ENCODE peak calls at places on chromosome 22, in five cellular contexts. One of them, this sample, is unnamed.

GRCh38 chr22:43991316-43992020 is 32.6 kb upstream of the PARVB start:
- DNase-seq in activated CD8-positive, alpha-beta memory T cell treated with anti-CD3 and anti-CD28 coated beads for 4 hours: no peak
- DNase-seq in transverse colon: no peak
- DNase-seq in T-helper 9 cell: no peak
- DNase-seq in MM.1S: no peak
- DNase-seq in this sample: no peak

GRCh38 chr22:41405588-41405987 is 23.8 kb downstream of the TEF start:
- DNase-seq in activated CD8-positive, alpha-beta memory T cell treated with anti-CD3 and anti-CD28 coated beads for 4 hours: no peak
- DNase-seq in transverse colon: no peak
- DNase-seq in T-helper 9 cell: no peak
- DNase-seq in MM.1S: no peak
- DNase-seq in this sample: no peak

GRCh38 chr22:50671641-50672040 is 982 bp upstream of the SHANK3 start:
- DNase-seq in activated CD8-positive, alpha-beta memory T cell treated with anti-CD3 and anti-CD28 coated beads for 4 hours: no peak
- DNase-seq in transverse colon: no peak
- DNase-seq in T-helper 9 cell: no peak
- DNase-seq in MM.1S: no peak
- DNase-seq in this sample: no peak

GRCh38 chr22:38454361-38455062 is 487 bp downstream of the KCNJ4 start:
- DNase-seq in activated CD8-positive, alpha-beta memory T cell treated with anti-CD3 and anti-CD28 coated beads for 4 hours: no peak
- DNase-seq in transverse colon: no peak
- DNase-seq in T-helper 9 cell: no peak
- DNase-seq in MM.1S: peak
- DNase-seq in this sample: peak

GRCh38 chr22:42844756-42845155 is 12.3 kb downstream of the ARFGAP3 start:
- DNase-seq in activated CD8-positive, alpha-beta memory T cell treated with anti-CD3 and anti-CD28 coated beads for 4 hours: no peak
- DNase-seq in transverse colon: no peak
- DNase-seq in T-helper 9 cell: no peak
- DNase-seq in MM.1S: no peak
- DNase-seq in this sample: no peak

GRCh38 chr22:45889539-45890350 is 87.2 kb downstream of the WNT7B start:
- DNase-seq in activated CD8-positive, alpha-beta memory T cell treated with anti-CD3 and anti-CD28 coated beads for 4 hours: no peak
- DNase-seq in transverse colon: no peak
- DNase-seq in T-helper 9 cell: no peak
- DNase-seq in MM.1S: no peak
- DNase-seq in this sample: no peak

GRCh38 chr22:22787805-22788459 is 99.7 kb upstream of the IGLL5 start:
- DNase-seq in activated CD8-positive, alpha-beta memory T cell treated with anti-CD3 and anti-CD28 coated beads for 4 hours: peak
- DNase-seq in transverse colon: peak
- DNase-seq in T-helper 9 cell: peak
- DNase-seq in MM.1S: peak
- DNase-seq in this sample: no peak

GRCh38 chr22:50545522-50546325 is at the start of gene KLHDC7B:
- DNase-seq in activated CD8-positive, alpha-beta memory T cell treated with anti-CD3 and anti-CD28 coated beads for 4 hours: no peak
- DNase-seq in transverse colon: no peak
- DNase-seq in T-helper 9 cell: no peak
- DNase-seq in MM.1S: no peak
- DNase-seq in this sample: no peak

GRCh38 chr22:33302549-33302948 is 244.4 kb upstream of the SYN3 start:
- DNase-seq in activated CD8-positive, alpha-beta memory T cell treated with anti-CD3 and anti-CD28 coated beads for 4 hours: no peak
- DNase-seq in transverse colon: no peak
- DNase-seq in T-helper 9 cell: no peak
- DNase-seq in MM.1S: no peak
- DNase-seq in this sample: no peak

GRCh38 chr22:26643368-26644100 is 13.9 kb upstream of the MIAT start:
- DNase-seq in activated CD8-positive, alpha-beta memory T cell treated with anti-CD3 and anti-CD28 coated beads for 4 hours: no peak
- DNase-seq in transverse colon: no peak
- DNase-seq in T-helper 9 cell: no peak
- DNase-seq in MM.1S: no peak
- DNase-seq in this sample: no peak

GRCh38 chr22:20039683-20040325 is 18.9 kb downstream of the TANGO2 start:
- DNase-seq in activated CD8-positive, alpha-beta memory T cell treated with anti-CD3 and anti-CD28 coated beads for 4 hours: no peak
- DNase-seq in transverse colon: no peak
- DNase-seq in T-helper 9 cell: no peak
- DNase-seq in MM.1S: no peak
- DNase-seq in this sample: no peak

GRCh38 chr22:46119729-46120419 is 30.5 kb upstream of the PPARA start:
- DNase-seq in activated CD8-positive, alpha-beta memory T cell treated with anti-CD3 and anti-CD28 coated beads for 4 hours: no peak
- DNase-seq in transverse colon: no peak
- DNase-seq in T-helper 9 cell: no peak
- DNase-seq in MM.1S: no peak
- DNase-seq in this sample: no peak

GRCh38 chr22:48138855-48139254 is 1376.4 kb downstream of the TBC1D22A start:
- DNase-seq in activated CD8-positive, alpha-beta memory T cell treated with anti-CD3 and anti-CD28 coated beads for 4 hours: no peak
- DNase-seq in transverse colon: no peak
- DNase-seq in T-helper 9 cell: no peak
- DNase-seq in MM.1S: no peak
- DNase-seq in this sample: no peak

GRCh38 chr22:31291403-31291715 is 929 bp downstream of the PIK3IP1 start:
- DNase-seq in activated CD8-positive, alpha-beta memory T cell treated with anti-CD3 and anti-CD28 coated beads for 4 hours: no peak
- DNase-seq in transverse colon: no peak
- DNase-seq in T-helper 9 cell: no peak
- DNase-seq in MM.1S: peak
- DNase-seq in this sample: no peak

GRCh38 chr22:46721716-46722115 is 16.3 kb downstream of the CERK start:
- DNase-seq in activated CD8-positive, alpha-beta memory T cell treated with anti-CD3 and anti-CD28 coated beads for 4 hours: no peak
- DNase-seq in transverse colon: no peak
- DNase-seq in T-helper 9 cell: no peak
- DNase-seq in MM.1S: no peak
- DNase-seq in this sample: no peak

GRCh38 chr22:25955323-25955722 is 213.3 kb downstream of the MYO18B start:
- DNase-seq in activated CD8-positive, alpha-beta memory T cell treated with anti-CD3 and anti-CD28 coated beads for 4 hours: no peak
- DNase-seq in transverse colon: no peak
- DNase-seq in T-helper 9 cell: no peak
- DNase-seq in MM.1S: no peak
- DNase-seq in this sample: no peak

GRCh38 chr22:20214853-20215252 is 53.3 kb downstream of the RTN4R start:
- DNase-seq in activated CD8-positive, alpha-beta memory T cell treated with anti-CD3 and anti-CD28 coated beads for 4 hours: no peak
- DNase-seq in transverse colon: no peak
- DNase-seq in T-helper 9 cell: no peak
- DNase-seq in MM.1S: no peak
- DNase-seq in this sample: no peak

GRCh38 chr22:37601540-37602442 is 6.8 kb upstream of the GGA1 start:
- DNase-seq in activated CD8-positive, alpha-beta memory T cell treated with anti-CD3 and anti-CD28 coated beads for 4 hours: no peak
- DNase-seq in transverse colon: peak
- DNase-seq in T-helper 9 cell: no peak
- DNase-seq in MM.1S: peak
- DNase-seq in this sample: peak

GRCh38 chr22:28819253-28820096 is 19.1 kb upstream of the XBP1 start:
- DNase-seq in activated CD8-positive, alpha-beta memory T cell treated with anti-CD3 and anti-CD28 coated beads for 4 hours: no peak
- DNase-seq in transverse colon: peak
- DNase-seq in T-helper 9 cell: no peak
- DNase-seq in MM.1S: peak
- DNase-seq in this sample: peak

GRCh38 chr22:19966908-19967750 is 25.5 kb upstream of the TXNRD2 start:
- DNase-seq in activated CD8-positive, alpha-beta memory T cell treated with anti-CD3 and anti-CD28 coated beads for 4 hours: no peak
- DNase-seq in transverse colon: no peak
- DNase-seq in T-helper 9 cell: no peak
- DNase-seq in MM.1S: no peak
- DNase-seq in this sample: no peak

GRCh38 chr22:38422615-38423511 is 32.1 kb downstream of the KCNJ4 start:
- DNase-seq in activated CD8-positive, alpha-beta memory T cell treated with anti-CD3 and anti-CD28 coated beads for 4 hours: no peak
- DNase-seq in transverse colon: peak
- DNase-seq in T-helper 9 cell: no peak
- DNase-seq in MM.1S: no peak
- DNase-seq in this sample: peak

GRCh38 chr22:33271390-33272161 is 213.4 kb upstream of the SYN3 start:
- DNase-seq in activated CD8-positive, alpha-beta memory T cell treated with anti-CD3 and anti-CD28 coated beads for 4 hours: no peak
- DNase-seq in transverse colon: peak
- DNase-seq in T-helper 9 cell: no peak
- DNase-seq in MM.1S: no peak
- DNase-seq in this sample: peak

GRCh38 chr22:18136563-18137320 is 13.2 kb upstream of the USP18 start:
- DNase-seq in activated CD8-positive, alpha-beta memory T cell treated with anti-CD3 and anti-CD28 coated beads for 4 hours: no peak
- DNase-seq in transverse colon: no peak
- DNase-seq in T-helper 9 cell: no peak
- DNase-seq in MM.1S: no peak
- DNase-seq in this sample: no peak

GRCh38 chr22:23675502-23676415 is 15.1 kb upstream of the RGL4 start:
- DNase-seq in activated CD8-positive, alpha-beta memory T cell treated with anti-CD3 and anti-CD28 coated beads for 4 hours: no peak
- DNase-seq in transverse colon: peak
- DNase-seq in T-helper 9 cell: no peak
- DNase-seq in MM.1S: no peak
- DNase-seq in this sample: no peak

GRCh38 chr22:40728731-40729189 is 49.5 kb downstream of the MCHR1 start:
- DNase-seq in activated CD8-positive, alpha-beta memory T cell treated with anti-CD3 and anti-CD28 coated beads for 4 hours: peak
- DNase-seq in transverse colon: peak
- DNase-seq in T-helper 9 cell: peak
- DNase-seq in MM.1S: no peak
- DNase-seq in this sample: no peak

GRCh38 chr22:47351836-47352579 is 589.6 kb downstream of the TBC1D22A start:
- DNase-seq in activated CD8-positive, alpha-beta memory T cell treated with anti-CD3 and anti-CD28 coated beads for 4 hours: no peak
- DNase-seq in transverse colon: no peak
- DNase-seq in T-helper 9 cell: no peak
- DNase-seq in MM.1S: no peak
- DNase-seq in this sample: no peak

GRCh38 chr22:28544431-28544868 is 135.2 kb downstream of the TTC28 start:
- DNase-seq in activated CD8-positive, alpha-beta memory T cell treated with anti-CD3 and anti-CD28 coated beads for 4 hours: no peak
- DNase-seq in transverse colon: no peak
- DNase-seq in T-helper 9 cell: no peak
- DNase-seq in MM.1S: no peak
- DNase-seq in this sample: no peak

GRCh38 chr22:46030241-46030880 is 53.4 kb upstream of the WNT7B start:
- DNase-seq in activated CD8-positive, alpha-beta memory T cell treated with anti-CD3 and anti-CD28 coated beads for 4 hours: no peak
- DNase-seq in transverse colon: no peak
- DNase-seq in T-helper 9 cell: no peak
- DNase-seq in MM.1S: no peak
- DNase-seq in this sample: no peak

GRCh38 chr22:31019276-31019930 is 50.3 kb downstream of the TUG1 start:
- DNase-seq in activated CD8-positive, alpha-beta memory T cell treated with anti-CD3 and anti-CD28 coated beads for 4 hours: no peak
- DNase-seq in transverse colon: no peak
- DNase-seq in T-helper 9 cell: no peak
- DNase-seq in MM.1S: no peak
- DNase-seq in this sample: no peak

GRCh38 chr22:36469094-36469710 is 12.2 kb downstream of the TXN2 start:
- DNase-seq in activated CD8-positive, alpha-beta memory T cell treated with anti-CD3 and anti-CD28 coated beads for 4 hours: no peak
- DNase-seq in transverse colon: no peak
- DNase-seq in T-helper 9 cell: no peak
- DNase-seq in MM.1S: no peak
- DNase-seq in this sample: no peak

GRCh38 chr22:43890901-43891331 is 897 bp downstream of the PNPLA5 start:
- DNase-seq in activated CD8-positive, alpha-beta memory T cell treated with anti-CD3 and anti-CD28 coated beads for 4 hours: no peak
- DNase-seq in transverse colon: no peak
- DNase-seq in T-helper 9 cell: no peak
- DNase-seq in MM.1S: no peak
- DNase-seq in this sample: no peak

GRCh38 chr22:43883012-43883661 is 8.7 kb downstream of the PNPLA5 start:
- DNase-seq in activated CD8-positive, alpha-beta memory T cell treated with anti-CD3 and anti-CD28 coated beads for 4 hours: no peak
- DNase-seq in transverse colon: peak
- DNase-seq in T-helper 9 cell: peak
- DNase-seq in MM.1S: peak
- DNase-seq in this sample: peak

GRCh38 chr22:50309601-50309991 is 2.1 kb upstream of the PLXNB2 start:
- DNase-seq in activated CD8-positive, alpha-beta memory T cell treated with anti-CD3 and anti-CD28 coated beads for 4 hours: no peak
- DNase-seq in transverse colon: no peak
- DNase-seq in T-helper 9 cell: no peak
- DNase-seq in MM.1S: no peak
- DNase-seq in this sample: no peak

This sample was measured in RPMI8226.